ENCODE peak calls at places on chromosomes 4 and X, in seven cellular contexts. One of them, this sample, is unnamed.

GRCh38 chr4:94621491-94622080 is 136.2 kb upstream of the BMPR1B start:
- DNase-seq in adrenal gland: no peak
- DNase-seq in astrocyte of the spinal cord: peak
- DNase-seq in prostate gland: peak
- DNase-seq in CD8-positive, alpha-beta T cell: no peak
- DNase-seq in mucosa of descending colon: no peak
- DNase-seq in HCT116: peak
- DNase-seq in this sample: no peak

GRCh38 chr4:133593764-133594163 is 444.7 kb downstream of the PCDH10 start:
- DNase-seq in adrenal gland: no peak
- DNase-seq in HCT116: no peak
- DNase-seq in mucosa of descending colon: no peak
- DNase-seq in prostate gland: no peak
- DNase-seq in CD8-positive, alpha-beta T cell: no peak
- DNase-seq in astrocyte of the spinal cord: no peak
- DNase-seq in this sample: no peak

GRCh38 chr4:120331486-120332281 is 265.0 kb upstream of the MAD2L1 start:
- DNase-seq in astrocyte of the spinal cord: peak
- DNase-seq in mucosa of descending colon: no peak
- DNase-seq in HCT116: peak
- DNase-seq in prostate gland: no peak
- DNase-seq in adrenal gland: no peak
- DNase-seq in CD8-positive, alpha-beta T cell: no peak
- DNase-seq in this sample: no peak

GRCh38 chr4:174828845-174829701 is at the start of gene GLRA3:
- DNase-seq in HCT116: no peak
- DNase-seq in adrenal gland: no peak
- DNase-seq in prostate gland: no peak
- DNase-seq in CD8-positive, alpha-beta T cell: no peak
- DNase-seq in mucosa of descending colon: peak
- DNase-seq in astrocyte of the spinal cord: peak
- DNase-seq in this sample: peak

GRCh38 chr4:39375478-39375877 is 9.3 kb upstream of the RFC1 start:
- DNase-seq in HCT116: no peak
- DNase-seq in astrocyte of the spinal cord: no peak
- DNase-seq in prostate gland: no peak
- DNase-seq in adrenal gland: no peak
- DNase-seq in mucosa of descending colon: no peak
- DNase-seq in CD8-positive, alpha-beta T cell: no peak
- DNase-seq in this sample: no peak

GRCh38 chr4:26346203-26346620 is 25.4 kb downstream of the RBPJ start:
- DNase-seq in mucosa of descending colon: no peak
- DNase-seq in CD8-positive, alpha-beta T cell: no peak
- DNase-seq in HCT116: no peak
- DNase-seq in adrenal gland: no peak
- DNase-seq in prostate gland: no peak
- DNase-seq in astrocyte of the spinal cord: no peak
- DNase-seq in this sample: no peak

GRCh38 chr4:71564775-71565174 is 219.1 kb downstream of the GC start:
- DNase-seq in mucosa of descending colon: no peak
- DNase-seq in CD8-positive, alpha-beta T cell: no peak
- DNase-seq in astrocyte of the spinal cord: no peak
- DNase-seq in prostate gland: no peak
- DNase-seq in adrenal gland: no peak
- DNase-seq in HCT116: no peak
- DNase-seq in this sample: no peak

GRCh38 chr4:903066-904046 is 28.8 kb downstream of the GAK start:
- DNase-seq in prostate gland: no peak
- DNase-seq in adrenal gland: no peak
- DNase-seq in astrocyte of the spinal cord: no peak
- DNase-seq in HCT116: no peak
- DNase-seq in mucosa of descending colon: no peak
- DNase-seq in CD8-positive, alpha-beta T cell: no peak
- DNase-seq in this sample: no peak

GRCh38 chr4:74751856-74752255 is 42.5 kb downstream of the BTC start:
- DNase-seq in adrenal gland: no peak
- DNase-seq in HCT116: no peak
- DNase-seq in prostate gland: no peak
- DNase-seq in CD8-positive, alpha-beta T cell: no peak
- DNase-seq in mucosa of descending colon: no peak
- DNase-seq in astrocyte of the spinal cord: no peak
- DNase-seq in this sample: no peak

GRCh38 chr4:186132577-186133277 is 28.2 kb downstream of the FAM149A start:
- DNase-seq in mucosa of descending colon: no peak
- DNase-seq in HCT116: peak
- DNase-seq in adrenal gland: no peak
- DNase-seq in CD8-positive, alpha-beta T cell: no peak
- DNase-seq in prostate gland: no peak
- DNase-seq in astrocyte of the spinal cord: peak
- DNase-seq in this sample: no peak

GRCh38 chr4:159410076-159410777 is 307.3 kb downstream of the RAPGEF2 start:
- DNase-seq in mucosa of descending colon: no peak
- DNase-seq in prostate gland: no peak
- DNase-seq in adrenal gland: no peak
- DNase-seq in HCT116: no peak
- DNase-seq in CD8-positive, alpha-beta T cell: no peak
- DNase-seq in astrocyte of the spinal cord: peak
- DNase-seq in this sample: no peak

GRCh38 chrX:146907391-146908240 is 93.1 kb upstream of the CXorf51A start:
- DNase-seq in HCT116: no peak
- DNase-seq in astrocyte of the spinal cord: peak
- DNase-seq in adrenal gland: no peak
- DNase-seq in mucosa of descending colon: no peak
- DNase-seq in prostate gland: no peak
- DNase-seq in CD8-positive, alpha-beta T cell: no peak
- DNase-seq in this sample: no peak

GRCh38 chr4:71461422-71461821 is 122.6 kb downstream of the SLC4A4 start:
- DNase-seq in CD8-positive, alpha-beta T cell: no peak
- DNase-seq in HCT116: no peak
- DNase-seq in mucosa of descending colon: no peak
- DNase-seq in adrenal gland: no peak
- DNase-seq in astrocyte of the spinal cord: no peak
- DNase-seq in prostate gland: no peak
- DNase-seq in this sample: no peak

GRCh38 chr4:76334885-76335284 is 28.4 kb downstream of the STBD1 start:
- DNase-seq in mucosa of descending colon: no peak
- DNase-seq in astrocyte of the spinal cord: no peak
- DNase-seq in HCT116: no peak
- DNase-seq in CD8-positive, alpha-beta T cell: no peak
- DNase-seq in adrenal gland: no peak
- DNase-seq in prostate gland: no peak
- DNase-seq in this sample: no peak

DNA sequence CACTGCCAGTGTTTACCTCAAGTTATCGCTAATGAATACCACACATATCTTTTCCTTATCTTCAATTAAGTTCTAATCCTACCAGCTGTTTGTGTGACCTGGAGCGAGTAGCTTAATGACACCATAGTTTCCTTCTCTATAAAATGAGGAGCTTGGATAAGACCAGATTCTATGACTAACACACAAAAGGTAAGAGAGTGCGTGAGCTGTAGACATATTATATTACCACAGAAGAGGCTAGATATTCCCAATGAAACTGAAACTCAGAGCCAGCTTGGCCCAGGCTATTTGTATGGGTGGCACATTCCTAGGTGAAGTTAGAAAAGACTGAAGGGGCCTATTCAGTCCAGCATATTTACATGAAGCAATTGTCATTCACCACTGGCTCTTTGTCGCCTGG is 30.2 kb downstream of the ASB5 start:
- DNase-seq in HCT116: no peak
- DNase-seq in adrenal gland: no peak
- DNase-seq in prostate gland: no peak
- DNase-seq in astrocyte of the spinal cord: peak
- DNase-seq in mucosa of descending colon: no peak
- DNase-seq in CD8-positive, alpha-beta T cell: no peak
- DNase-seq in this sample: no peak
- H3K4me3 ChIP-seq in HCT116: no peak
- H3K4me3 ChIP-seq in adrenal gland: no peak
- H3K4me3 ChIP-seq in prostate gland: no peak
- H3K4me3 ChIP-seq in astrocyte of the spinal cord: no peak
- H3K4me3 ChIP-seq in mucosa of descending colon: no peak
- H3K4me3 ChIP-seq in CD8-positive, alpha-beta T cell: no peak
- H3K4me3 ChIP-seq in this sample: no peak

GRCh38 chr4:182189107-182189878 is 53.9 kb upstream of the TENM3 start:
- DNase-seq in mucosa of descending colon: no peak
- DNase-seq in prostate gland: no peak
- DNase-seq in adrenal gland: peak
- DNase-seq in HCT116: no peak
- DNase-seq in CD8-positive, alpha-beta T cell: no peak
- DNase-seq in astrocyte of the spinal cord: peak
- DNase-seq in this sample: peak

GRCh38 chr4:182194115-182194834 is 48.9 kb upstream of the TENM3 start:
- DNase-seq in CD8-positive, alpha-beta T cell: no peak
- DNase-seq in adrenal gland: no peak
- DNase-seq in prostate gland: no peak
- DNase-seq in astrocyte of the spinal cord: no peak
- DNase-seq in HCT116: no peak
- DNase-seq in mucosa of descending colon: no peak
- DNase-seq in this sample: no peak

GRCh38 chr4:182190306-182190705 is 52.9 kb upstream of the TENM3 start:
- DNase-seq in astrocyte of the spinal cord: no peak
- DNase-seq in prostate gland: no peak
- DNase-seq in adrenal gland: no peak
- DNase-seq in CD8-positive, alpha-beta T cell: no peak
- DNase-seq in mucosa of descending colon: no peak
- DNase-seq in HCT116: no peak
- DNase-seq in this sample: no peak

GRCh38 chr4:182193261-182193660 is 49.9 kb upstream of the TENM3 start:
- DNase-seq in HCT116: no peak
- DNase-seq in mucosa of descending colon: no peak
- DNase-seq in CD8-positive, alpha-beta T cell: no peak
- DNase-seq in astrocyte of the spinal cord: no peak
- DNase-seq in prostate gland: no peak
- DNase-seq in adrenal gland: no peak
- DNase-seq in this sample: no peak

DNA sequence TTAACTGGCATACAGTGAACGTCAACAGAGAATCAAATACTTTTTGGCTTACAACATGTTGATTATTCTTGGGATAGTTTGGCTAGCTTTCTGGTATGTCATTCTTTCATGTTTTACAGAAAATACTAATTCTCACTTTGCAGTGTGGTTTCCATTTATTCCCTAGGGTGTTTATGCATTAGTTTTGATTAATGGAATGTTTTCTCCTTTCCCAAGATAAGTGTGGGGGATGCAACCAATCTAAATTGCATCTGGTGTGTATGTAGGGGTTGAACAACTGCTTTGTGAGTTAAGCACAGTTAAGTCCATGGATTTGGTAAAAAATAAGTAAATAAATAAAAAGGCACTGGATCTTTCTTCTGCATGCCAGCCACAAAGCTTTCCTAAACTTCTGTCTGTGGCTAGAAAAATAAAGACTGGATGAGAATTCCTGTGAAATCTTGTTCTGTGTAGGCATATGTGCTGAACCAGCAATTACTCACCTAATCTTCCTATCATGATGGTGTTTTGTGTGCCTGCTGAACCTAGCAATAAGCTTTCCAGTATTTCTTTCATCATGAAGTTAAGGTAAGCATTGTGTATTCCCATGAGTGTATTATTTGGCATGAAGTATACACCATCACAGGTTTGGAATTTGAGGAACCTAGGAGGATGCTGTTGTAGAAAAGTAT is 50.6 kb upstream of the TENM3 start:
- DNase-seq in adrenal gland: no peak
- DNase-seq in astrocyte of the spinal cord: peak
- DNase-seq in mucosa of descending colon: no peak
- DNase-seq in prostate gland: no peak
- DNase-seq in HCT116: no peak
- DNase-seq in CD8-positive, alpha-beta T cell: no peak
- DNase-seq in this sample: no peak
- H3K4me3 ChIP-seq in adrenal gland: no peak
- H3K4me3 ChIP-seq in astrocyte of the spinal cord: no peak
- H3K4me3 ChIP-seq in mucosa of descending colon: no peak
- H3K4me3 ChIP-seq in prostate gland: no peak
- H3K4me3 ChIP-seq in HCT116: no peak
- H3K4me3 ChIP-seq in CD8-positive, alpha-beta T cell: no peak
- H3K4me3 ChIP-seq in this sample: no peak

DNA sequence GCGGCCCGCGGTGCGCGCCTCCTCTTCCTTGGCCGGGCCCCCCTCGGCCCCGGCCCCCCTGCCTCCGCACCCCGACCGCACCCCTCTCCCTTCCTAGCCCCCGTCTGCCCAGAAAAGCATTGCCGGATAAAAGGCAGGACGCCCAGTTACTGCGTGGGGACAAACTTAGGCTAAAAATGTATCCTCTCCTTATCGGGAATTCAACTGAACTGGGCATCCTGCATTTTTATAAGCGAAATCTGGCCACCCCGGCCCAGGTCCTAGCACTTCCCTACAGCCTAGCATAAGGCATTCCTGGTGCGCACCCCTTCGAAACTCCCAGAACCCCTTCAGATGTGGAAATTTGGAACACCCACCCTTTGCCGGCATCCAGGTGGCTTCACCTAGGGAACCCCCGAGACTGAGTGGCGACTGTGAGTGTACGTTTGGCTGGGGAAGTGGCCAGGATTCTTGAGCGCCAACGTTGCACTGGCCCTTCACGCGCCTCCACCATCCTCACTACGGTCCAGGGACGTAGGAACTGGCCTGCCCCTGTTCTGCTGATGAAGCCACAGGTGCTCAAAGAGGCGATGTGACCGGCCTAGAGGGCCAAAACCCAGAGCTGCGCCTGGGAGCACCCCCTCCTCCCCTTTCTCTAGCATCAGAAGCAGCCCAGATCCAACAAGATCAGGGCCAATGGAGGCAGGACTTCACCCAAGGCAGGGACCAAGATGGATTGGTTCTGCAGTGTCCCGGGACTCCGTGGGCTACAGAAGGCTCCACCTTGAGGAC is 5.7 kb upstream of the RNF4 start:
- DNase-seq in mucosa of descending colon: no peak
- DNase-seq in astrocyte of the spinal cord: no peak
- DNase-seq in CD8-positive, alpha-beta T cell: no peak
- DNase-seq in prostate gland: no peak
- DNase-seq in HCT116: no peak
- DNase-seq in adrenal gland: no peak
- DNase-seq in this sample: no peak
- H3K4me3 ChIP-seq in mucosa of descending colon: no peak
- H3K4me3 ChIP-seq in astrocyte of the spinal cord: peak
- H3K4me3 ChIP-seq in CD8-positive, alpha-beta T cell: peak
- H3K4me3 ChIP-seq in prostate gland: peak
- H3K4me3 ChIP-seq in HCT116: peak
- H3K4me3 ChIP-seq in adrenal gland: no peak
- H3K4me3 ChIP-seq in this sample: peak

DNA sequence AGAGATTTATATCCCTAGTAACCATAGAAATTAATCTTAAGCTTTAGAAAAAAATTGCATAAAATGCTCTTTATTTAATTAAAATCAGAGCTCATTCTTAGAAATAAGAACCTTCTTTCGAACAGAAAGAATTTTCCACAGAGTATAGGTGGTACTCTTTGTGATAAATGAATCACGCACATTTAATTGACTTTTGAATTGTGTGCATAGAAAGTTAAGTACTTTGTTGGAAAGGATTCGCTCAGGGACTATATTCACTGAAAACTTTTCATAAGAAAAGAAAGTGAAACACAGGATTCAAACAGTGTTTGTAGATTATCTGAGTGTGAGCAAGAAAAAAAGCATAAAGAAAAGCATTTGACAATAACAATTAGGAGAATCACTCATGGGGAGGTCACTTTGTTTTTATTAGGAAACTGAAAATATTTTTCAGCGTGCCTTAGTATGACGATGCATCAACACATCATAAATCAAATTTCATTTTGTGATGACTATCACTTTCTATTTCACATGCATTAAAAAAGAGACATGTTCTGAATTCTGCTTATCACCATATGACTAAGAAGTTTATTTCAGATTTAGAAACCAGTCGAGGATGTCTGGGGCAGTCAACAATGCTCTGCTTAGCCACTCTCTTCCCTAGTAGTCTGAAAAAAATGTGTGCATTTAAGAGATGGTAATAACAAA is 49.5 kb downstream of the STX18 start:
- DNase-seq in astrocyte of the spinal cord: peak
- DNase-seq in adrenal gland: no peak
- DNase-seq in HCT116: no peak
- DNase-seq in prostate gland: no peak
- DNase-seq in mucosa of descending colon: no peak
- DNase-seq in CD8-positive, alpha-beta T cell: no peak
- DNase-seq in this sample: no peak
- H3K4me3 ChIP-seq in astrocyte of the spinal cord: no peak
- H3K4me3 ChIP-seq in adrenal gland: peak
- H3K4me3 ChIP-seq in HCT116: no peak
- H3K4me3 ChIP-seq in prostate gland: no peak
- H3K4me3 ChIP-seq in mucosa of descending colon: no peak
- H3K4me3 ChIP-seq in CD8-positive, alpha-beta T cell: no peak
- H3K4me3 ChIP-seq in this sample: no peak

This sample was measured in HFF-Myc.